ENCODE peak calls at places on chromosomes 16 and 17, in four cellular contexts. One of them, this sample, is unnamed.

GRCh38 chr16:80507538-80507937 is 33.3 kb upstream of the DYNLRB2 start:
- DNase-seq in lower lobe of right lung: no peak
- DNase-seq in suprapubic skin: peak
- DNase-seq in natural killer cell: no peak
- DNase-seq in this sample: no peak

GRCh38 chr17:48484850-48485249 is 46.0 kb downstream of the HOXB1 start:
- DNase-seq in lower lobe of right lung: no peak
- DNase-seq in suprapubic skin: no peak
- DNase-seq in natural killer cell: no peak
- DNase-seq in this sample: no peak

GRCh38 chr16:3214904-3215600 is 19.9 kb downstream of the ZNF200 start:
- DNase-seq in lower lobe of right lung: no peak
- DNase-seq in suprapubic skin: no peak
- DNase-seq in natural killer cell: peak
- DNase-seq in this sample: no peak

GRCh38 chr17:79921411-79922160 is 82.3 kb upstream of the CBX4 start:
- DNase-seq in lower lobe of right lung: no peak
- DNase-seq in suprapubic skin: no peak
- DNase-seq in natural killer cell: no peak
- DNase-seq in this sample: no peak

GRCh38 chr16:10037771-10038170 is 144.5 kb downstream of the GRIN2A start:
- DNase-seq in lower lobe of right lung: no peak
- DNase-seq in suprapubic skin: no peak
- DNase-seq in natural killer cell: no peak
- DNase-seq in this sample: no peak

GRCh38 chr17:43399839-43400328 is 1.1 kb downstream of the ARL4D start:
- DNase-seq in lower lobe of right lung: no peak
- DNase-seq in suprapubic skin: no peak
- DNase-seq in natural killer cell: no peak
- DNase-seq in this sample: no peak

GRCh38 chr17:80133626-80133970 is 13.3 kb downstream of the EIF4A3 start:
- DNase-seq in lower lobe of right lung: no peak
- DNase-seq in suprapubic skin: peak
- DNase-seq in natural killer cell: no peak
- DNase-seq in this sample: no peak

GRCh38 chr16:28621756-28622155 is 11.9 kb upstream of the SULT1A1 start:
- DNase-seq in lower lobe of right lung: no peak
- DNase-seq in suprapubic skin: no peak
- DNase-seq in natural killer cell: no peak
- DNase-seq in this sample: no peak

GRCh38 chr16:27769561-27770222 is 219.7 kb downstream of the KATNIP start:
- DNase-seq in lower lobe of right lung: peak
- DNase-seq in suprapubic skin: no peak
- DNase-seq in natural killer cell: no peak
- DNase-seq in this sample: no peak

GRCh38 chr17:27415090-27415795 is 41.0 kb upstream of the KSR1 start:
- DNase-seq in lower lobe of right lung: no peak
- DNase-seq in suprapubic skin: peak
- DNase-seq in natural killer cell: no peak
- DNase-seq in this sample: peak

GRCh38 chr16:70494777-70495176 is 28.6 kb downstream of the COG4 start:
- DNase-seq in lower lobe of right lung: no peak
- DNase-seq in suprapubic skin: no peak
- DNase-seq in natural killer cell: no peak
- DNase-seq in this sample: no peak

GRCh38 chr17:39165178-39165843 is 650 bp downstream of the ARL5C start:
- DNase-seq in lower lobe of right lung: no peak
- DNase-seq in suprapubic skin: no peak
- DNase-seq in natural killer cell: no peak
- DNase-seq in this sample: no peak

GRCh38 chr17:80461527-80462166 is 14.8 kb downstream of the NPTX1 start:
- DNase-seq in lower lobe of right lung: no peak
- DNase-seq in suprapubic skin: no peak
- DNase-seq in natural killer cell: no peak
- DNase-seq in this sample: no peak

GRCh38 chr16:89401641-89402445 is 88.5 kb downstream of the ANKRD11 start:
- DNase-seq in lower lobe of right lung: no peak
- DNase-seq in suprapubic skin: no peak
- DNase-seq in natural killer cell: no peak
- DNase-seq in this sample: no peak

GRCh38 chr16:86708431-86708830 is 130.1 kb downstream of the FOXL1 start:
- DNase-seq in lower lobe of right lung: no peak
- DNase-seq in suprapubic skin: peak
- DNase-seq in natural killer cell: no peak
- DNase-seq in this sample: no peak

GRCh38 chr16:73196670-73197069 is 148.7 kb upstream of the ZFHX3 start:
- DNase-seq in lower lobe of right lung: peak
- DNase-seq in suprapubic skin: no peak
- DNase-seq in natural killer cell: peak
- DNase-seq in this sample: no peak

GRCh38 chr16:27721548-27722265 is 171.8 kb downstream of the KATNIP start:
- DNase-seq in lower lobe of right lung: no peak
- DNase-seq in suprapubic skin: peak
- DNase-seq in natural killer cell: no peak
- DNase-seq in this sample: no peak

GRCh38 chr16:53530046-53530445 is 27.0 kb upstream of the AKTIP start:
- DNase-seq in lower lobe of right lung: no peak
- DNase-seq in suprapubic skin: no peak
- DNase-seq in natural killer cell: no peak
- DNase-seq in this sample: no peak

GRCh38 chr16:49528035-49528434 is 154.4 kb downstream of the C16orf78 start:
- DNase-seq in lower lobe of right lung: no peak
- DNase-seq in suprapubic skin: no peak
- DNase-seq in natural killer cell: no peak
- DNase-seq in this sample: no peak

GRCh38 chr17:81854974-81855774 is 5.2 kb downstream of the P4HB start:
- DNase-seq in lower lobe of right lung: no peak
- DNase-seq in suprapubic skin: no peak
- DNase-seq in natural killer cell: no peak
- DNase-seq in this sample: no peak

GRCh38 chr17:75784473-75785015 is at the start of gene UNK:
- DNase-seq in lower lobe of right lung: peak
- DNase-seq in suprapubic skin: peak
- DNase-seq in natural killer cell: peak
- DNase-seq in this sample: peak

GRCh38 chr17:82465023-82465603 is 6.6 kb downstream of the NARF start:
- DNase-seq in lower lobe of right lung: no peak
- DNase-seq in suprapubic skin: no peak
- DNase-seq in natural killer cell: no peak
- DNase-seq in this sample: no peak

GRCh38 chr17:43831633-43832032 is 1.3 kb downstream of the MPP3 start:
- DNase-seq in lower lobe of right lung: peak
- DNase-seq in suprapubic skin: no peak
- DNase-seq in natural killer cell: no peak
- DNase-seq in this sample: no peak

GRCh38 chr17:59846391-59847165 is 46.2 kb downstream of the TUBD1 start:
- DNase-seq in lower lobe of right lung: no peak
- DNase-seq in suprapubic skin: peak
- DNase-seq in natural killer cell: no peak
- DNase-seq in this sample: no peak

GRCh38 chr16:73172621-73173312 is 124.8 kb upstream of the ZFHX3 start:
- DNase-seq in lower lobe of right lung: peak
- DNase-seq in suprapubic skin: no peak
- DNase-seq in natural killer cell: no peak
- DNase-seq in this sample: peak

GRCh38 chr16:14321542-14321941 is 250.4 kb downstream of the MRTFB start:
- DNase-seq in lower lobe of right lung: no peak
- DNase-seq in suprapubic skin: no peak
- DNase-seq in natural killer cell: no peak
- DNase-seq in this sample: no peak

GRCh38 chr17:72446525-72447250 is 325.9 kb downstream of the SOX9 start:
- DNase-seq in lower lobe of right lung: no peak
- DNase-seq in suprapubic skin: no peak
- DNase-seq in natural killer cell: no peak
- DNase-seq in this sample: no peak

GRCh38 chr16:22782299-22782698 is 31.7 kb upstream of the HS3ST2 start:
- DNase-seq in lower lobe of right lung: no peak
- DNase-seq in suprapubic skin: no peak
- DNase-seq in natural killer cell: no peak
- DNase-seq in this sample: no peak

GRCh38 chr16:16014329-16015224 is 65.2 kb downstream of the ABCC1 start:
- DNase-seq in lower lobe of right lung: peak
- DNase-seq in suprapubic skin: no peak
- DNase-seq in natural killer cell: no peak
- DNase-seq in this sample: no peak

GRCh38 chr17:42361781-42362186 is 26.5 kb downstream of the STAT3 start:
- DNase-seq in lower lobe of right lung: no peak
- DNase-seq in suprapubic skin: no peak
- DNase-seq in natural killer cell: peak
- DNase-seq in this sample: no peak

GRCh38 chr17:82848022-82848592 is 8.3 kb upstream of the ZNF750 start:
- DNase-seq in lower lobe of right lung: peak
- DNase-seq in suprapubic skin: no peak
- DNase-seq in natural killer cell: peak
- DNase-seq in this sample: no peak

GRCh38 chr17:40485851-40486512 is 15.4 kb downstream of the TNS4 start:
- DNase-seq in lower lobe of right lung: no peak
- DNase-seq in suprapubic skin: no peak
- DNase-seq in natural killer cell: no peak
- DNase-seq in this sample: no peak

GRCh38 chr16:22397459-22397858 is 23.0 kb upstream of the CDR2 start:
- DNase-seq in lower lobe of right lung: no peak
- DNase-seq in suprapubic skin: no peak
- DNase-seq in natural killer cell: no peak
- DNase-seq in this sample: no peak

GRCh38 chr16:8655184-8655717 is 19.2 kb upstream of the ABAT start:
- DNase-seq in lower lobe of right lung: no peak
- DNase-seq in suprapubic skin: no peak
- DNase-seq in natural killer cell: no peak
- DNase-seq in this sample: no peak
- TF ChIP-seq CTCF in lower lobe of right lung: peak
- TF ChIP-seq CTCF in suprapubic skin: no peak
- TF ChIP-seq CTCF in natural killer cell: no peak
- TF ChIP-seq CTCF in this sample: peak

GRCh38 chr16:84607694-84608093 is 10.2 kb downstream of the COTL1 start:
- DNase-seq in lower lobe of right lung: no peak
- DNase-seq in suprapubic skin: no peak
- DNase-seq in natural killer cell: no peak
- DNase-seq in this sample: no peak
- TF ChIP-seq CTCF in lower lobe of right lung: no peak
- TF ChIP-seq CTCF in suprapubic skin: no peak
- TF ChIP-seq CTCF in natural killer cell: no peak
- TF ChIP-seq CTCF in this sample: no peak

GRCh38 chr16:85329059-85329812 is 217.0 kb upstream of the CIBAR2 start:
- DNase-seq in lower lobe of right lung: no peak
- DNase-seq in suprapubic skin: no peak
- DNase-seq in natural killer cell: no peak
- DNase-seq in this sample: no peak
- TF ChIP-seq CTCF in lower lobe of right lung: no peak
- TF ChIP-seq CTCF in suprapubic skin: no peak
- TF ChIP-seq CTCF in natural killer cell: no peak
- TF ChIP-seq CTCF in this sample: no peak

GRCh38 chr16:74723224-74723623 is 22.6 kb upstream of the MLKL start:
- DNase-seq in lower lobe of right lung: no peak
- DNase-seq in suprapubic skin: no peak
- DNase-seq in natural killer cell: no peak
- DNase-seq in this sample: no peak

GRCh38 chr16:74725641-74726040 is 25.0 kb upstream of the MLKL start:
- DNase-seq in lower lobe of right lung: no peak
- DNase-seq in suprapubic skin: no peak
- DNase-seq in natural killer cell: no peak
- DNase-seq in this sample: no peak

GRCh38 chr16:74726736-74727135 is 26.1 kb upstream of the MLKL start:
- DNase-seq in lower lobe of right lung: no peak
- DNase-seq in suprapubic skin: no peak
- DNase-seq in natural killer cell: no peak
- DNase-seq in this sample: no peak

GRCh38 chr16:74726056-74726455 is 25.4 kb upstream of the MLKL start:
- DNase-seq in lower lobe of right lung: no peak
- DNase-seq in suprapubic skin: no peak
- DNase-seq in natural killer cell: no peak
- DNase-seq in this sample: no peak

DNA sequence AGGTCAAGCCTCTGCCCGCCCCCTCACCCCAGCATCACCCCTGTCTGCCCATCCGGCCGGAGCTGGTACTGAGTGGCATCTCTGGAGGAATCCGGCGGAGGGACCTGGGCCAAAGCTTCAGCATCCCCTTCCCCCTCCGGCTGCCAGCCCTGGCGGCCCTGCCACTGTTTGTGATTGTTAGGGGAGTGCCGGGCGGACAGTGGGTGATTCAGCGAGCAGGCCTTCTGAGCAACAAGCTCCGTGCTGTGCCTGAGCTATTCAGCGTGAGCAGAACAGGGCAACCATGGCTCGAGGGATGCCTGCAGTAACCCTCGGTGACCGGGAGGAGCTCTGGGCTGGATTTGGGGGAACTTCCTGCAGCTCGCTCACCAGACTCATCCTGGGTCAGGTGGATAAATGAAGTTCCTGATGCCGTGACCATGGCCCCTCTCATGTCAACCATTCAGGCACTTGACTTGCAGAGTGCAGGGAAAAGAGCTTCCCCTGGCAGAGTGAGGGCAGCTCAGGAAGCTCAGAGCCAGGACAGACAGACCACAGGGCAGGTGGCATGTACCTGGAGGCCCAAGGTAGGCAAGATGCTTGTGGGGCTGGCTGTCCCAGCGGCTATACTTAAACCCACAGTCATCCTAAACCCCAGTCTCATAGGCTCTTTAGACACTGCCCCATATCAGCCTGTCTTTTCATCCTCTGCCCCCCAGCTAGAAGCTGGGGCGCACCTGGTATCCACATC is 24.3 kb upstream of the MLKL start:
- DNase-seq in lower lobe of right lung: no peak
- DNase-seq in suprapubic skin: no peak
- DNase-seq in natural killer cell: no peak
- DNase-seq in this sample: peak
- TF ChIP-seq CTCF in lower lobe of right lung: no peak
- TF ChIP-seq CTCF in suprapubic skin: no peak
- TF ChIP-seq CTCF in natural killer cell: no peak
- TF ChIP-seq CTCF in this sample: peak

DNA sequence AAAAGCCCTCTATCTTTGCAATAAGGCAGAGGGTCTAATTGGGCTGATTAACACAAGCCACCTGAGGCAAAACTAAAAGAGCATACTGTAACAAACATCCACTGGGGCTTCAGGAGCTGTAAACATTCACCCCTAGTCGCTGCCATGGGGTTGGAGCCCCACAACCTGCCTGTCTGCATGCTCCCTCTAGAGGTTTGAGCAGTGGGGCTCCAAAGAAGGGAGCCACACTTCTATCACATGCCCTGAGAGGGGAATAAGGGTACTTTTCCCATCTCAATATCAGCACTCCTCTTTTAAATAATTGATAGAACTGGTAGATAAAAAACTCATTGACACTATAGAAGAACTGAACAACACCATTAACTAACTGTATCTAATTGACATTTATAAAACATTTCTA is 130.1 kb upstream of the COX10 start:
- DNase-seq in lower lobe of right lung: no peak
- DNase-seq in suprapubic skin: no peak
- DNase-seq in natural killer cell: no peak
- DNase-seq in this sample: no peak
- TF ChIP-seq CTCF in lower lobe of right lung: no peak
- TF ChIP-seq CTCF in suprapubic skin: no peak
- TF ChIP-seq CTCF in natural killer cell: no peak
- TF ChIP-seq CTCF in this sample: no peak

GRCh38 chr17:4583796-4584124 is 569 bp upstream of the SMTNL2 start:
- DNase-seq in lower lobe of right lung: no peak
- DNase-seq in suprapubic skin: no peak
- DNase-seq in natural killer cell: no peak
- DNase-seq in this sample: no peak
- TF ChIP-seq CTCF in lower lobe of right lung: peak
- TF ChIP-seq CTCF in suprapubic skin: peak
- TF ChIP-seq CTCF in natural killer cell: no peak
- TF ChIP-seq CTCF in this sample: peak

GRCh38 chr16:11972128-11972527 is 4.4 kb upstream of the SNX29 start:
- DNase-seq in lower lobe of right lung: no peak
- DNase-seq in suprapubic skin: no peak
- DNase-seq in natural killer cell: no peak
- DNase-seq in this sample: no peak
- TF ChIP-seq CTCF in lower lobe of right lung: no peak
- TF ChIP-seq CTCF in suprapubic skin: peak
- TF ChIP-seq CTCF in natural killer cell: no peak
- TF ChIP-seq CTCF in this sample: peak

This sample was measured in type B pancreatic cell.